ENCODE peak calls at places on chromosomes 7 and 10, in five cellular contexts. D is IMR-90, B is tibial artery, M is fibroblast of lung, W is lower lobe of right lung. F is an unnamed sample.
A peak's percentile ranks its signal among the peaks of the same experiment; 100 is the strongest.

GRCh38 chr10:43930243-43930642 is 281.6 kb upstream of the ZNF32 start:
- DNase-seq in D (no peak), B (no peak), M (no peak), W (no peak), F (no peak)

GRCh38 chr7:40883826-40884225 is 749.0 kb downstream of the SUGCT start:
- DNase-seq in D (no peak), B (no peak), M (no peak), W (no peak), F (no peak)

GRCh38 chr7:94368371-94368791 is 26.3 kb upstream of the COL1A2 start:
- DNase-seq in D (peak; percentile 90), B (no peak), M (peak; percentile 96), W (no peak), F (no peak)

GRCh38 chr10:30447125-30447799 is 13.3 kb downstream of the MAP3K8 start:
- DNase-seq in D (peak; percentile 95), B (no peak), M (peak; percentile 88), W (no peak), F (no peak)

GRCh38 chr10:88108115-88108610 is 244.7 kb downstream of the PTEN start:
- DNase-seq in D (no peak), B (no peak), M (no peak), W (no peak), F (no peak)

GRCh38 chr10:76523798-76524231 is 1092.4 kb downstream of the LRMDA start:
- DNase-seq in D (no peak), B (no peak), M (peak; percentile 41), W (no peak), F (no peak)

GRCh38 chr7:131655447-131655846 is 99.0 kb upstream of the PODXL start:
- DNase-seq in D (no peak), B (no peak), M (no peak), W (no peak), F (no peak)

GRCh38 chr7:90401989-90402388 is 1.3 kb upstream of the CLDN12 start:
- DNase-seq in D (peak; percentile 37), B (no peak), M (peak; percentile 47), W (no peak), F (no peak)

GRCh38 chr7:83162402-83163256 is at the start of gene PCLO:
- DNase-seq in D (peak; percentile 3), B (no peak), M (peak; percentile 33), W (peak; percentile 89), F (no peak)

GRCh38 chr7:6480323-6480660 is 32.5 kb upstream of the DAGLB start:
- DNase-seq in D (no peak), B (no peak), M (no peak), W (no peak), F (no peak)

GRCh38 chr10:124354411-124355382 is 64.0 kb downstream of the OAT start:
- DNase-seq in D (peak; percentile 38), B (peak; percentile 60), M (peak; percentile 65), W (peak; percentile 70), F (no peak)

GRCh38 chr7:31373337-31374289 is 33.1 kb upstream of the NEUROD6 start:
- DNase-seq in D (peak; percentile 34), B (no peak), M (peak; percentile 48), W (no peak), F (no peak)

GRCh38 chr10:116098411-116099019 is 174.5 kb downstream of the GFRA1 start:
- DNase-seq in D (no peak), B (no peak), M (no peak), W (no peak), F (no peak)

GRCh38 chr7:146176790-146177189 is 60.2 kb downstream of the CNTNAP2 start:
- DNase-seq in D (no peak), B (no peak), M (no peak), W (no peak), F (no peak)

GRCh38 chr10:77346031-77346430 is 291.6 kb downstream of the KCNMA1 start:
- DNase-seq in D (no peak), B (no peak), M (no peak), W (no peak), F (no peak)

GRCh38 chr10:123655763-123656162 is 10.4 kb upstream of the GPR26 start:
- DNase-seq in D (no peak), B (no peak), M (no peak), W (no peak), F (no peak)

GRCh38 chr7:47633134-47633533 is 51.2 kb upstream of the TNS3 start:
- DNase-seq in D (no peak), B (no peak), M (no peak), W (no peak), F (no peak)

GRCh38 chr7:7554647-7555575 is 11.8 kb upstream of the MIOS start:
- DNase-seq in D (no peak), B (no peak), M (no peak), W (no peak), F (no peak)

GRCh38 chr7:152860302-152860701 is 100.8 kb downstream of the ACTR3B start:
- DNase-seq in D (no peak), B (no peak), M (no peak), W (no peak), F (no peak)

GRCh38 chr10:47368431-47369180 is 15.5 kb downstream of the ZNF488 start:
- DNase-seq in D (no peak), B (peak; percentile 17), M (no peak), W (no peak), F (no peak)

GRCh38 chr7:155880721-155881120 is 68.5 kb upstream of the SHH start:
- DNase-seq in D (no peak), B (no peak), M (no peak), W (no peak), F (no peak)

GRCh38 chr10:24262929-24263653 is 54.2 kb downstream of the KIAA1217 start:
- DNase-seq in D (no peak), B (peak; percentile 38), M (no peak), W (no peak), F (no peak)

GRCh38 chr7:65438593-65438992 is 64.9 kb downstream of the ZNF92 start:
- DNase-seq in D (peak; percentile 88), B (no peak), M (peak; percentile 72), W (no peak), F (no peak)

GRCh38 chr10:86419101-86419500 is 52.5 kb upstream of the GRID1 start:
- DNase-seq in D (no peak), B (no peak), M (no peak), W (no peak), F (no peak)

GRCh38 chr10:22539579-22540160 is 174.7 kb downstream of the PIP4K2A start:
- DNase-seq in D (no peak), B (no peak), M (no peak), W (no peak), F (no peak)

GRCh38 chr10:112375721-112376577 is 2.0 kb downstream of the ACSL5 start:
- DNase-seq in D (peak; percentile 49), B (peak; percentile 50), M (peak; percentile 56), W (peak; percentile 82), F (no peak)

GRCh38 chr10:91088300-91089140 is 131.9 kb upstream of the PCGF5 start:
- DNase-seq in D (peak; percentile 15), B (no peak), M (peak; percentile 41), W (no peak), F (no peak)

GRCh38 chr7:34133356-34133982 is 228.1 kb downstream of the BMPER start:
- DNase-seq in D (peak; percentile 95), B (no peak), M (peak; percentile 79), W (no peak), F (no peak)

GRCh38 chr10:107614939-107615665 is 450.6 kb upstream of the SORCS1 start:
- DNase-seq in D (peak; percentile 39), B (no peak), M (peak; percentile 63), W (no peak), F (no peak)

GRCh38 chr7:100016209-100016901 is 959 bp downstream of the ZKSCAN1 start:
- DNase-seq in D (no peak), B (no peak), M (no peak), W (no peak), F (no peak)

DNA sequence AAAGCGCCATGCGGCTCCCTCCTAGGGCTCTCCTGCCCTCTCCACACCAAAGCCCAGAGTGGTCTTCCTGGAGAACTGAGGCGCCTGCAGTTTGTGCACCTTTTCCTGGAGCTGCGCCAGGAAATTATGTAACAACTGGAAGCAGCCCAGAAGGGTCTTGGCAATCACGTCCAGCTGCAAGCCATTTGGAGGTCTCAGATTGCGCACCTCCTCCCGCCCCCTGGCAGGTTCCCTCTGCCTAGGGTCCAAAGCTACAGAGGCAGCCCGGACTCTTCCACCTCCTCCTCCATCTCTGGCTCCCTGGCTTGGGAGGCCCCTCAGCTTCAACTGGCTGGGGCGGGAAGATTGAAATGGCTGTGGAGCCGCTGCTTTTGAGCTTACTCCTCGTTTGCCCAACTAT is 34.0 kb upstream of the SFTPD start:
- DNase-seq in D (no peak), B (no peak), M (no peak), W (no peak), F (no peak)
- H3K4me3 ChIP-seq in D (no peak overlapping the region), B (no peak overlapping the region), M (no peak overlapping the region), W (peak overlapping the region; percentile 70), F (peak overlapping the region; percentile 79)

DNA sequence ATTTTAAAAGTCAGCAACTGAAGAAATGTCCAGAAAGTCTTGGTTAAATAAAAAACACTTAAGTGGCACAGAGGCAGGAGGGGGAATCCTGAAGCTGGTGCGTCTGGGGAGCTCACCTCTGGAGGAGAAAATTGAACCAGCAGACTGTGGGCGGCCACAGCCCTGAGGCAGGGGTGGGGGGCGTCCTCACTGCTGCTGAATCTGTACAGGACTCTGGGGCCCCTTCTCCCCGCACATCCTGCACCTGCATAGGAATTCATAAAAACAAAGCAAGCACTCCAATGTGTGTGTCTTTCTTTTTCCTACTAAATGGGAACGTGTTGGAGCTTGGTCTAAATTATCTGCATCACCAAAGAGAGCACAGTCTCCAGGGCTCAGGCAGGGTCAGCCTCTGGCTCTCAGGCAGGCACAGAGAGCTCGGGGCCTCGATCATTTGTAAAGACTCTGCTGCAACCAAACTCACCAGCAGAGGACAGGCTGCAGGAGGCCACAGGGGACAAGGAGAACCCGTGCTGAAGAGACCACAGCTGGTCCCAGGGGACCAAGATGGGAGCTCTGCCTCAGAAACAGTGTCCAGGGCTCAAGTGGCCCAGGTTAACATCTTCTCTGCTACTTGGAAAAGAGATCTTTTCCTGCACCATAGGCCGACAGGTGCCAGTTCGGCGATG is 543.3 kb downstream of the PTPRN2 start:
- DNase-seq in D (no peak), B (no peak), M (no peak), W (no peak), F (no peak)
- H3K9me3 ChIP-seq in D (peaks cover 48% of the 10 kb centered on the region), B (peaks cover 4% of the 10 kb centered on the region), M (peaks cover 2% of the 10 kb centered on the region), W (peaks cover 6% of the 10 kb centered on the region), F (peaks cover 4% of the 10 kb centered on the region)

DNA sequence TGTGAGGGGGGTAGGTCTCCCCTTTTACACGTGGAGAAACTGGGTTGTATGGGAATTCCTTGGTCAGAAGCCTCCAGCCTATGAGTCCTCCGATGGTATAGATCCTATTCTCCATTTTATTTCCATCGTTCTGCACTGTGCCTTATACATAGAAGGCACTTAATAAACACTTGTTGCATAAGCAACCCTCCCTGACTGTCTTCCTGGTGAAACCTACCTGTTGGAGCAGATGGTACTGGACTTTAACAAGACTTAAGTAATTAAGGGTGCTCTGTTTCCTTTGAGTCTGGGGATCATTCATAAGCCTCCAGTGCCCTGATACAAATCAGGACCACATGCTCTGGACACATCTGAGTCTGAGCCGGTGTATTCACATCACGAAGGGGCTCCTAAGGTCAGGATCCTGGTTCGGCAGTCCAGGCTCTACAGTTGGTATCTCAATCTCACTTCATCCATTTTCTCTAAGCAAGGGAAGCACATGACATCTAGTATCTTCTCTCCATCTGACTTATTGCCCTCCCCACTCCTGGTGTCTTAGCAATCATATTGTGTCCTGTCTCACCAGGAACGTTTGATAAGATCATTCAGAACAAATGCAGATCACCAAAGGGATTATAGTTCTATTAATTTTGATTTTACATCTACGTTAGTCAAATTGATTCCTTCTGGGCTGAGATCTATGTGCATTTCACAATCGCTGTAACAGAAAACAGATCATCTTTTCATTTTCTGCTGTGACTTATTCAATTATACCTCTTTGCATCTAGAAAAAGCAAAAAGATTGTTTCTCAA is 22.8 kb upstream of the EZH2 start:
- DNase-seq in D (no peak), B (no peak), M (no peak), W (no peak), F (no peak)
- H3K4me1 ChIP-seq in D (no peaks in the 10 kb centered on the region), B (no peaks in the 10 kb centered on the region), M (no peaks in the 10 kb centered on the region), W (no peaks in the 10 kb centered on the region), F (no peaks in the 10 kb centered on the region)

GRCh38 chr7:2730846-2731770 is 43.1 kb downstream of the AMZ1 start:
- DNase-seq in D (no peak), B (no peak), M (no peak), W (no peak), F (no peak)
- H3K4me3 ChIP-seq in D (no peak overlapping the region), B (no peak overlapping the region), M (no peak overlapping the region), W (no peak overlapping the region), F (no peak overlapping the region)

F was measured in thoracic aorta.